ENCODE peak calls at places on chromosome 10, in eight cellular contexts. F is AG09309, J is cardiac muscle cell, I is kidney epithelial cell, A is pancreas, Z is ovary, C is glutamatergic neuron, O is fibroblast of pulmonary artery. D is an unnamed sample.

GRCh38 chr10:118698421-118698820 is 56.3 kb downstream of the CACUL1 start:
- DNase-seq in F (no peak), J (no peak), I (peak), A (no peak), Z (no peak), C (no peak), O (peak), D (no peak)

GRCh38 chr10:124600051-124600880 is 138.6 kb downstream of the LHPP start:
- DNase-seq in F (no peak), J (no peak), I (no peak), A (no peak), Z (peak), C (peak), O (no peak), D (no peak)

GRCh38 chr10:13272164-13272571 is 27.7 kb downstream of the PHYH start:
- DNase-seq in F (no peak), J (no peak), I (no peak), A (no peak), Z (peak), C (peak), O (peak), D (no peak)

GRCh38 chr10:29845166-29845565 is 210.4 kb upstream of the SVIL start:
- DNase-seq in F (no peak), J (no peak), I (no peak), A (no peak), Z (no peak), C (no peak), O (no peak), D (no peak)

GRCh38 chr10:95860486-95861040 is 47.2 kb upstream of the CC2D2B start:
- DNase-seq in F (no peak), J (no peak), I (no peak), A (no peak), Z (no peak), C (no peak), O (no peak), D (no peak)

GRCh38 chr10:91587710-91588638 is 44.9 kb downstream of the PPP1R3C start:
- DNase-seq in F (peak), J (peak), I (no peak), A (no peak), Z (peak), C (no peak), O (peak), D (no peak)

GRCh38 chr10:127863231-127863825 is 29.4 kb downstream of the CLRN3 start:
- DNase-seq in F (no peak), J (no peak), I (no peak), A (no peak), Z (no peak), C (no peak), O (no peak), D (no peak)

GRCh38 chr10:49756031-49756430 is 6.1 kb downstream of the OGDHL start:
- DNase-seq in F (no peak), J (no peak), I (no peak), A (no peak), Z (no peak), C (no peak), O (no peak), D (no peak)

GRCh38 chr10:1050555-1050954 is 1.6 kb upstream of the IDI1 start:
- DNase-seq in F (no peak), J (no peak), I (no peak), A (no peak), Z (no peak), C (no peak), O (no peak), D (no peak)

GRCh38 chr10:91354686-91355085 is 55.5 kb upstream of the HECTD2 start:
- DNase-seq in F (no peak), J (no peak), I (no peak), A (no peak), Z (no peak), C (no peak), O (no peak), D (no peak)

GRCh38 chr10:569961-570630 is 119.4 kb downstream of the DIP2C start:
- DNase-seq in F (no peak), J (no peak), I (no peak), A (no peak), Z (no peak), C (no peak), O (no peak), D (no peak)

GRCh38 chr10:130387936-130388580 is 251.9 kb downstream of the GLRX3 start:
- DNase-seq in F (no peak), J (no peak), I (no peak), A (no peak), Z (no peak), C (no peak), O (no peak), D (no peak)

GRCh38 chr10:71933651-71934050 is 30.5 kb upstream of the CHST3 start:
- DNase-seq in F (no peak), J (no peak), I (no peak), A (no peak), Z (no peak), C (no peak), O (no peak), D (no peak)

GRCh38 chr10:74981831-74982633 is 129.4 kb upstream of the SAMD8 start:
- DNase-seq in F (no peak), J (no peak), I (no peak), A (peak), Z (no peak), C (no peak), O (no peak), D (no peak)

GRCh38 chr10:92544296-92544695 is 29.6 kb downstream of the IDE start:
- DNase-seq in F (peak), J (no peak), I (no peak), A (no peak), Z (no peak), C (no peak), O (peak), D (no peak)

GRCh38 chr10:75428434-75429158 is 2.8 kb upstream of the LRMDA start:
- DNase-seq in F (no peak), J (no peak), I (no peak), A (no peak), Z (no peak), C (no peak), O (no peak), D (no peak)

GRCh38 chr10:19041176-19041575 is 7.4 kb upstream of the MALRD1 start:
- DNase-seq in F (no peak), J (no peak), I (no peak), A (no peak), Z (no peak), C (no peak), O (no peak), D (no peak)

GRCh38 chr10:33306756-33307519 is 27.5 kb downstream of the NRP1 start:
- DNase-seq in F (peak), J (no peak), I (no peak), A (no peak), Z (no peak), C (no peak), O (peak), D (no peak)

GRCh38 chr10:51748959-51749358 is 49.6 kb upstream of the CSTF2T start:
- DNase-seq in F (no peak), J (no peak), I (no peak), A (no peak), Z (no peak), C (no peak), O (no peak), D (no peak)

GRCh38 chr10:34207350-34207749 is 607.7 kb downstream of the PARD3 start:
- DNase-seq in F (no peak), J (no peak), I (no peak), A (no peak), Z (no peak), C (no peak), O (no peak), D (no peak)

GRCh38 chr10:102540023-102540422 is 36.3 kb downstream of the SUFU start:
- DNase-seq in F (no peak), J (no peak), I (no peak), A (no peak), Z (no peak), C (no peak), O (peak), D (no peak)

GRCh38 chr10:121516483-121516882 is 81.8 kb downstream of the FGFR2 start:
- DNase-seq in F (no peak), J (no peak), I (no peak), A (no peak), Z (no peak), C (no peak), O (no peak), D (no peak)

GRCh38 chr10:5971886-5972285 is 5.5 kb downstream of the IL15RA start:
- DNase-seq in F (no peak), J (no peak), I (no peak), A (no peak), Z (no peak), C (no peak), O (peak), D (no peak)

GRCh38 chr10:13717936-13718772 is 131.4 kb downstream of the PRPF18 start:
- DNase-seq in F (peak), J (no peak), I (peak), A (peak), Z (peak), C (peak), O (peak), D (no peak)

GRCh38 chr10:24889636-24890035 is 62.8 kb downstream of the PRTFDC1 start:
- DNase-seq in F (no peak), J (no peak), I (no peak), A (no peak), Z (no peak), C (no peak), O (peak), D (no peak)

GRCh38 chr10:77186936-77187335 is 450.7 kb downstream of the KCNMA1 start:
- DNase-seq in F (no peak), J (no peak), I (no peak), A (no peak), Z (no peak), C (no peak), O (no peak), D (no peak)

GRCh38 chr10:86349474-86349873 is 17.1 kb downstream of the GRID1 start:
- DNase-seq in F (no peak), J (peak), I (no peak), A (no peak), Z (no peak), C (peak), O (peak), D (no peak)

GRCh38 chr10:70265032-70265689 is 18.6 kb downstream of the NPFFR1 start:
- DNase-seq in F (no peak), J (peak), I (no peak), A (no peak), Z (no peak), C (no peak), O (no peak), D (no peak)
- TF ChIP-seq CTCF in F (no peak), J (peak), I (peak), A (no peak), Z (no peak), C (no peak), O (peak), D (peak)

DNA sequence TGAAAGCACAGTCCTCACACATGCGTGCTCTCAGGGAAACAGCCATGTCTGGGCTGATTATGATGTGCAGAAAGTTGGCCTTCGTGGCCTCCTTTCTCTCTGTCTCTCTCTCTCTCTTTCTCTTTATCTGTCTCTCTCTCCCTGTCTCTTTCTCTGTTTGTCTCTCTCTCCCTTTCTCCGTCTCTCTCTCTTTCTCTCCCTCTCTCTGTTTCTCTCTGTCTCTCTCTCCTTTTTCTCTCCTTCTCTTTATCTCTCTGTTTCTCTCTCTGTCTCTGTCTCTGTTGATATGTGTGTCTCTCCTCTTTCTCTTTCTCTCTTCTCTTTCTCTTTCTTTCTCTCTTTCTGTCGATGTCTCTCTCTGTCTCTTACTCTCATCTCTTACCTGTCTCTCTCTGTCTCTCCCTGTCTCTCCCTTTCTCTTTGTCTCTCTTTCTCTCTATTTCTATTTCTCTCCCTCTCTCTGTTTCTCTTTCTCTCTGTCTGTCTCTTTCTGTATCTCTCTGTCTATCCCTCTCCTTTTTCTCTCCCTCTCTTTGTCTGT is 105.4 kb upstream of the MPP7 start:
- DNase-seq in F (no peak), J (no peak), I (no peak), A (no peak), Z (no peak), C (no peak), O (no peak), D (no peak)
- TF ChIP-seq CTCF in F (no peak), J (no peak), I (no peak), A (no peak), Z (no peak), C (no peak), O (no peak), D (no peak)

GRCh38 chr10:60869916-60870728 is 73.9 kb downstream of the RHOBTB1 start:
- DNase-seq in F (no peak), J (no peak), I (no peak), A (no peak), Z (no peak), C (no peak), O (no peak), D (no peak)
- TF ChIP-seq CTCF in F (peak), J (no peak), I (peak), A (no peak), Z (no peak), C (no peak), O (peak), D (peak)

DNA sequence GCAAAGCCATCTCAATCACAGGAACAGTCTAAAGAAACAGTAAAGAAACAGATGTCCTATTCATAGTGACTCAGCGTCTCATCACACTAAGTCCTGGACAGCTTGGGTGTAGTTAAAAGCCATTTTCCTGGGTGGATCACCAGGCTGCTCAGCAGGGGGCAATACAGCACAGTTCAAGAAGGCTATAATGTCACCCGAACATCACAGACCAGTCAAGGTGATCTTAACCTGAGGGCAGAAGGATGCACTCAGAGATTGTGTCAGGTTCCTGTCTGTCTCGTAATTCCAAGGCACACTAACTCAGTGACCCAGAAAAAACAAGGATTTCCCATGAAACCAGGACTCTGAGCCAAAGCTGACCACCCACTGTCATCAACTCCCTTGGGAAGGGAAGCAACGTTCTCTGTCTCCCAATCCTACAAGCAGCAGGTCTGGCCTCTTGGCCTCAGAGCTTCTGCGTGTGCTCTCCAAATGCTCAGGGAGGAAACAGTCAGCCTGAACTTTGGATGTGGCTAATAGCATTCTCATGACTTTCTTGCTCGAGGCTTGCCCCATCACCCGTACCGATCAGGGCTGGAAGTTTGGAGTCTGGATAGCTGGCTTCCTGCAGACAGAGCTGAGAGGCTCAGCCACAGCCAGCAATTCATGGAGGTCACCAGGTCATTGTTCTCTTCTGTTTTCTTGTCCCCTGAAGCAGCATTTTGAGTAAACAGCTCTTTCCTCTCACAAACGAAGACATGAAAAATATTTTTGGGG is 90.4 kb upstream of the FAM171A1 start:
- DNase-seq in F (peak), J (no peak), I (no peak), A (no peak), Z (no peak), C (no peak), O (peak), D (no peak)
- TF ChIP-seq CTCF in F (peak), J (peak), I (no peak), A (no peak), Z (no peak), C (no peak), O (peak), D (peak)

DNA sequence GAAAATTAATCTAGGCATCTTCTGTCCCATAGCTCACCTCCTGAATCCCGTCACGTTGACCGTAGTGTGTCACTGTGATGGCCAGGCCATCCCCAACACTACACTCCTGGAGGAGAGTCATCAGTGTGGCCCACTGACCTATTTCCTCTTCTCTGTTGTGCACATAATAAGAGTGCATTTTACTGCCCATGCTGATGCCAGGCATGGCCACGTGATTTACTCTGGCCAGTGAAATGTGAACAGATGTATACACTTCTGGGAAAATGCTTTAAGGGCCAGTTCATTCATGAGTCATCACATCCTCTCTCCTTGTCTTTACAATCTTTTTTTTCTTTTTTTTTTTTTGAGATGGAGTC is 101.9 kb upstream of the PIP4K2A start:
- DNase-seq in F (peak), J (no peak), I (peak), A (no peak), Z (no peak), C (no peak), O (peak), D (no peak)
- TF ChIP-seq CTCF in F (no peak), J (no peak), I (no peak), A (no peak), Z (no peak), C (no peak), O (no peak), D (no peak)

GRCh38 chr10:79066460-79067240 is 2.1 kb upstream of the ZMIZ1 start:
- DNase-seq in F (no peak), J (peak), I (no peak), A (no peak), Z (peak), C (no peak), O (peak), D (peak)

GRCh38 chr10:79068562-79069324 is at the start of gene ZMIZ1:
- DNase-seq in F (peak), J (peak), I (peak), A (peak), Z (peak), C (peak), O (peak), D (peak)

GRCh38 chr10:79068203-79068561 is 584 bp upstream of the ZMIZ1 start:
- DNase-seq in F (no peak), J (no peak), I (no peak), A (no peak), Z (no peak), C (no peak), O (peak), D (no peak)

GRCh38 chr10:79065853-79066252 is 2.9 kb upstream of the ZMIZ1 start:
- DNase-seq in F (no peak), J (no peak), I (no peak), A (no peak), Z (no peak), C (no peak), O (no peak), D (no peak)

GRCh38 chr10:79067241-79068202 is 1.2 kb upstream of the ZMIZ1 start:
- DNase-seq in F (peak), J (peak), I (no peak), A (peak), Z (peak), C (peak), O (peak), D (peak)
- TF ChIP-seq CTCF in F (no peak), J (peak), I (peak), A (no peak), Z (peak), C (peak), O (no peak), D (peak)

DNA sequence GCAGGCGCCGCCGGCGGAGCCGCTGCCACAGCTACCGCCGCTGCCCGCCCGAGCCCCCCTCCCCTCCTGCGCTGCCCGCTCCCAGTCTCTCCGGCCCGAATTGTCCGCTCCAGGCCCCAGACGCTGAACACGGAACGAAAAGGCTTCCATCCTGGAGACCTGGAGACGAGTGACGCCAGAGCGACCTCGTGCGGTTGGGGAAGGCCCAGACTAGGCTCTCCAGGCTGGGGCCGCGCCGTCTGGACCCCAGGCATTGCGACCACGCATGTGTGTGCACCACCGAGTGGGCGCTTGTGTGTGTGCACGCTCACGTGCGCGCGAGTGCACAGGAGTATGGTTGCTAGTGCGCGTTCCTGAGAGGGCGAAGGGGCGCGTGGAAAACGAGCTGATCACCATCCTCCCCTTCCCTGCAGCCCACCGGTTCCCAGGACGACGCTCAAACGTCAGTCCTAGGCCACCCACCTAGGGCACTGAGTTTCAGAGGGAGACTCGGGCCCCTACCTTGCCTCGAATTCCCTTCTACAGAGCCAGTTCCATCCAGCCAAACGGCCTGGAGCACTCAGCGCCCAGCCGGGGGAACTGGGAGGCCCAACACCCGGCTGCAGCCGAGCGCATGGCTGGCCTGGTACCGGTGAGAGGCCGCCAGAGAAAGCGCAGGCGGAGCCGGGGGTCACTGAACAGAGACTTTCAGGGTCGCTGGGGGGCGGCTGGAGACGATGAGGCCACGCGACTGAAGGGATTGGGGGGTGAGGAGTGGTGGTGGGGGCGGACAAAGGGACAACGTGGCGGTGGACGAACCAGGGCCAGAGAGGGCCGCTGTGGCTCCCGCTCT is 11.6 kb downstream of the LBX1 start:
- DNase-seq in F (no peak), J (peak), I (no peak), A (peak), Z (no peak), C (peak), O (peak), D (peak)
- TF ChIP-seq CTCF in F (peak), J (peak), I (peak), A (no peak), Z (no peak), C (peak), O (peak), D (peak)

GRCh38 chr10:16519908-16520861 is 1.5 kb downstream of the C1QL3 start:
- DNase-seq in F (no peak), J (peak), I (no peak), A (no peak), Z (no peak), C (peak), O (no peak), D (no peak)

GRCh38 chr10:16519250-16519907 is 2.3 kb downstream of the C1QL3 start:
- DNase-seq in F (no peak), J (no peak), I (no peak), A (no peak), Z (no peak), C (peak), O (no peak), D (no peak)

GRCh38 chr10:16520900-16521299 is 779 bp downstream of the C1QL3 start:
- DNase-seq in F (no peak), J (peak), I (no peak), A (no peak), Z (no peak), C (peak), O (peak), D (no peak)

GRCh38 chr10:16521311-16522016 is at the start of gene C1QL3:
- DNase-seq in F (no peak), J (peak), I (no peak), A (peak), Z (no peak), C (peak), O (peak), D (no peak)

GRCh38 chr10:16518822-16519221 is 2.9 kb downstream of the C1QL3 start:
- DNase-seq in F (no peak), J (no peak), I (no peak), A (no peak), Z (no peak), C (no peak), O (peak), D (no peak)
- TF ChIP-seq CTCF in F (no peak), J (peak), I (peak), A (no peak), Z (no peak), C (peak), O (peak), D (peak)